ENCODE peak calls at places on chromosomes 12 and 14, in nine cellular contexts. C is body of pancreas, S is HCT116, X is GM12892, L is transverse colon, F is NB4, R is A549, G is adrenal gland, O is prostate gland. H is an unnamed sample.

GRCh38 chr12:58326534-58326933 is 385.2 kb downstream of the ATP23 start:
- DNase-seq in C (no peak), L (no peak), S (no peak), O (no peak), F (no peak), R (no peak), X (no peak), G (no peak), H (no peak)

GRCh38 chr12:124792961-124793441 is 70.7 kb downstream of the SCARB1 start:
- DNase-seq in R (no peak), S (no peak), X (no peak), F (no peak), O (no peak), C (no peak), G (no peak), L (no peak), H (no peak)

GRCh38 chr12:129746318-129746717 is 157.5 kb downstream of the TMEM132D start:
- DNase-seq in O (no peak), S (no peak), G (no peak), F (no peak), R (no peak), L (no peak), X (no peak), C (no peak), H (no peak)

GRCh38 chr12:105409881-105410471 is 79.5 kb downstream of the C12orf75 start:
- DNase-seq in C (peak), O (no peak), L (no peak), G (peak), S (no peak), R (no peak), X (no peak), F (peak), H (no peak)

GRCh38 chr12:128571906-128572305 is 251.9 kb downstream of the SLC15A4 start:
- DNase-seq in G (no peak), O (no peak), C (no peak), L (no peak), F (no peak), S (no peak), R (peak), X (no peak), H (no peak)

GRCh38 chr12:120590741-120591407 is 9.7 kb upstream of the POP5 start:
- DNase-seq in R (no peak), C (no peak), L (peak), G (no peak), S (peak), F (no peak), X (no peak), O (no peak), H (no peak)

GRCh38 chr12:48815281-48816110 is 2.8 kb upstream of the CACNB3 start:
- DNase-seq in C (peak), O (peak), R (peak), F (peak), X (no peak), S (peak), G (peak), L (peak), H (peak)

GRCh38 chr14:52553002-52553670 is 500 bp downstream of the GPR137C start:
- DNase-seq in R (no peak), S (no peak), C (peak), O (peak), G (peak), X (peak), F (peak), L (peak), H (peak)

GRCh38 chr12:25058619-25059018 is 109.7 kb upstream of the BCAT1 start:
- DNase-seq in L (no peak), C (no peak), X (no peak), S (no peak), R (no peak), F (no peak), G (no peak), O (no peak), H (no peak)

GRCh38 chr12:96522283-96522682 is 32.9 kb downstream of the CFAP54 start:
- DNase-seq in F (no peak), S (no peak), L (no peak), C (no peak), R (no peak), O (no peak), G (no peak), X (no peak), H (no peak)

GRCh38 chr14:104596451-104596918 is 8.1 kb downstream of the TMEM179 start:
- DNase-seq in C (no peak), L (no peak), X (peak), S (no peak), G (no peak), O (no peak), F (no peak), R (no peak), H (no peak)

GRCh38 chr14:77882098-77882497 is 82.2 kb downstream of the ADCK1 start:
- DNase-seq in X (no peak), L (peak), G (peak), O (no peak), C (peak), S (no peak), R (peak), F (no peak), H (peak)

GRCh38 chr14:89212386-89213235 is 204.4 kb downstream of the FOXN3 start:
- DNase-seq in O (peak), S (no peak), G (no peak), R (no peak), C (no peak), X (no peak), F (peak), L (no peak), H (no peak)

GRCh38 chr14:89374908-89375307 is 42.1 kb downstream of the FOXN3 start:
- DNase-seq in F (no peak), L (no peak), C (no peak), R (no peak), S (no peak), X (no peak), O (no peak), G (no peak), H (no peak)

GRCh38 chr14:26775765-26776577 is 178.1 kb upstream of the NOVA1 start:
- DNase-seq in L (no peak), X (no peak), O (no peak), C (no peak), F (no peak), R (peak), G (no peak), S (no peak), H (no peak)

GRCh38 chr12:124786065-124786964 is 77.3 kb downstream of the SCARB1 start:
- DNase-seq in S (no peak), O (peak), L (peak), C (peak), R (peak), F (no peak), X (no peak), G (no peak), H (no peak)

GRCh38 chr14:91223028-91223783 is 21.3 kb downstream of the GPR68 start:
- DNase-seq in G (no peak), L (no peak), S (peak), F (peak), X (no peak), R (no peak), C (no peak), O (no peak), H (no peak)

GRCh38 chr12:49903700-49904423 is at the start of gene FAIM2:
- DNase-seq in F (no peak), G (peak), L (peak), X (no peak), S (no peak), O (no peak), C (no peak), R (no peak), H (peak)

GRCh38 chr12:15956413-15957185 is 45.5 kb downstream of the DERA start:
- DNase-seq in R (no peak), X (no peak), S (peak), C (no peak), L (no peak), F (no peak), G (no peak), O (no peak), H (no peak)

GRCh38 chr12:95998611-95999300 is 2.6 kb upstream of the HAL start:
- DNase-seq in C (peak), O (peak), R (peak), X (peak), L (peak), G (peak), F (peak), S (peak), H (peak)

GRCh38 chr14:79732911-79733310 is 478.4 kb downstream of the DIO2 start:
- DNase-seq in L (no peak), F (no peak), S (no peak), X (no peak), C (no peak), G (no peak), O (no peak), R (no peak), H (no peak)

GRCh38 chr14:103528512-103529382 is at the start of gene TRMT61A:
- DNase-seq in O (peak), X (peak), L (peak), G (peak), C (peak), F (peak), R (peak), S (peak), H (peak)

GRCh38 chr12:127060310-127060847 is 1206.6 kb upstream of the TMEM132C start:
- DNase-seq in S (peak), C (no peak), X (no peak), R (no peak), F (no peak), G (no peak), L (peak), O (no peak), H (no peak)

GRCh38 chr12:51424662-51425539 is at the start of gene SLC4A8:
- DNase-seq in C (peak), R (peak), G (peak), X (peak), O (peak), F (peak), S (peak), L (peak), H (peak)

GRCh38 chr12:89251326-89252237 is 100.7 kb downstream of the DUSP6 start:
- DNase-seq in G (no peak), S (no peak), O (no peak), L (no peak), R (no peak), C (peak), X (no peak), F (no peak), H (no peak)

GRCh38 chr14:97301931-97302559 is 504.9 kb downstream of the VRK1 start:
- DNase-seq in X (no peak), F (peak), R (no peak), S (no peak), O (no peak), L (no peak), G (no peak), C (no peak), H (no peak)

GRCh38 chr14:97578982-97579381 is 781.8 kb downstream of the VRK1 start:
- DNase-seq in F (no peak), O (no peak), R (no peak), L (no peak), X (no peak), G (no peak), C (no peak), S (no peak), H (no peak)

GRCh38 chr12:11836964-11837286 is 187.5 kb downstream of the ETV6 start:
- DNase-seq in C (no peak), R (no peak), G (no peak), S (no peak), F (no peak), O (no peak), L (no peak), X (no peak), H (peak)

GRCh38 chr12:121580959-121581680 is at the start of gene KDM2B:
- DNase-seq in G (peak), L (peak), R (no peak), X (no peak), O (peak), S (no peak), F (peak), C (no peak), H (peak)

GRCh38 chr12:68641138-68641537 is 30.4 kb downstream of the RAP1B start:
- DNase-seq in L (peak), G (no peak), X (peak), F (no peak), S (no peak), C (no peak), R (no peak), O (no peak), H (no peak)

GRCh38 chr12:123916729-123917128 is 55.9 kb downstream of the CCDC92 start:
- DNase-seq in O (no peak), S (no peak), G (no peak), X (no peak), F (no peak), L (no peak), C (no peak), R (no peak), H (no peak)

GRCh38 chr12:65464930-65465329 is 186.4 kb downstream of the MSRB3 start:
- DNase-seq in X (no peak), O (no peak), G (no peak), S (no peak), C (no peak), F (no peak), R (no peak), L (peak), H (no peak)

GRCh38 chr12:64681200-64682052 is 71.1 kb downstream of the RASSF3 start:
- DNase-seq in O (no peak), F (no peak), X (no peak), S (no peak), R (no peak), C (no peak), L (no peak), G (no peak), H (no peak)

GRCh38 chr12:81992461-81992860 is 233.3 kb upstream of the PPFIA2 start:
- DNase-seq in F (peak), L (peak), C (no peak), R (peak), X (no peak), S (peak), G (no peak), O (no peak), H (no peak)

GRCh38 chr12:66169221-66170170 is at the start of gene TMBIM4:
- DNase-seq in R (peak), O (peak), S (peak), G (peak), F (peak), L (peak), C (peak), X (peak), H (peak)

GRCh38 chr12:53462935-53463334 is 11.0 kb downstream of the PCBP2 start:
- DNase-seq in G (no peak), C (no peak), S (no peak), F (no peak), R (no peak), X (no peak), L (no peak), O (no peak), H (no peak)
- TF ChIP-seq POLR2A in G (no peak), C (no peak), S (no peak), F (no peak), R (no peak), X (peak), L (no peak), O (no peak), H (no peak)

GRCh38 chr14:21200752-21201461 is 45.0 kb upstream of the OR5AU1 start:
- DNase-seq in S (no peak), O (no peak), R (no peak), C (no peak), X (no peak), F (no peak), L (no peak), G (no peak), H (no peak)
- TF ChIP-seq POLR2A in S (no peak), O (no peak), R (no peak), C (no peak), X (no peak), F (peak), L (no peak), G (no peak), H (no peak)

DNA sequence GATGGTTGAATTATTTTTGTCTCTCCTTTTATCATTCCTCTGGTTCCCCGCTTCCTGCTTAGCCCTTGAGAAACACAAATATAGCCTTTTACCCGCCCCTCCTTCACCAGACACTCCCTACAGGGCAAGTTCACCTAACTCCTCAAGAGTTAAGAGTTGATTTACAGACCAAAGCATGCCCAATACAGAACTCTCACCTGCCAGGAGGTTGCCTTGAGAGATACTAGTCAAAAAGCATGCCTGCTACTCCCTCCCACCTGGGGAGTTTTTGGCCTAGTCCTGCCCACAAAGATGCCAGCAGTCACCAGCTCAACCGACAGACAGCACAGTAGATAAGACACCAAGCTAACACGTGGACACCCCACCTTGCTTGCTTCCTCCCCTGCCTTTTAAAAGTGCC is 11.2 kb downstream of the LGMN start:
- DNase-seq in F (no peak), S (no peak), L (no peak), O (no peak), C (no peak), X (no peak), R (no peak), G (no peak), H (no peak)
- TF ChIP-seq POLR2A in F (no peak), S (no peak), L (no peak), O (no peak), C (no peak), X (no peak), R (no peak), G (no peak), H (no peak)

DNA sequence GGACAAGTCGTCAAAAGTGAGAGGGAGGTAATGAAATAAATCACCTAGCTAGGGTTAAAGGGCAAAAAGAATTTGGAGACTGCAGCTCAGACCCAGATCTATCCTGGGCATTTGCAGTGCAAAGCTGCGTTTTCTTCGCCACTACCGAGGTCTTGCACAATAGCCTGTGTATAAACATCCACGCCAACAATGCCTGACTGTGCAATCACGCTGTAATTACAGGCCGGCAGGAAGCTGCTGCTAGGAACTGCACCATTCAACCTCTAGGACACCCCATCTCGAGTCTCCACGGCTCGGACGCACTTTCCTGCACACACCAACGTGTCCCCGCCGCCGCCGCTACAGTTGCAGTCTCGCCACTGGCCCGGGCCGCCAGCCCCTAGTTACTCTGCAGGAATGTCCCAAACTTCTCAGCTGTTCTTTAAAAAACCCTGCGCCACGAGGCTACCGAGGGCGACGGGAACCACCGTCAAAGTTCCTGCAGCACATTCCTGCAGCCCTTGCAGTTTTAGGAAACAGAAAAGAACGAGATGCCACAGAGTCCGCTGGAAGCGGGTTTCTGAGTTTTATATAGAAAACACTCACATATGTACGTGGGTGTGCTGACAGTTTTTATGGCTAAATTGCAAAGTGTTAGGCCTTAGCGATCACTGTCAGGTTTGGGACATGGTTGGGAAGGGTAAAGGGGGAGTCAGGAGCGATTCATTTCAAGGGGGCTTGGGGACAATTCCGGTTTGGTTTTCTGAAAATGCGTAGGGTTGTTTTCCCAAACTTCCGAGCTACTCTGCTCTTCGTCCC is 65.6 kb upstream of the PTGR2 start:
- DNase-seq in O (peak), R (peak), C (peak), F (peak), L (peak), S (peak), G (peak), X (no peak), H (peak)
- TF ChIP-seq POLR2A in O (peak), R (peak), C (peak), F (peak), L (peak), S (no peak), G (peak), X (no peak), H (peak)

GRCh38 chr14:35335388-35336092 is 43.4 kb downstream of the PSMA6 start:
- DNase-seq in X (no peak), C (peak), S (no peak), R (peak), L (peak), G (peak), F (no peak), O (no peak), H (peak)

GRCh38 chr14:35337557-35338255 is 45.5 kb downstream of the PSMA6 start:
- DNase-seq in R (peak), S (no peak), X (no peak), L (no peak), F (no peak), O (no peak), C (no peak), G (peak), H (no peak)

GRCh38 chr14:35333797-35334743 is 41.9 kb downstream of the PSMA6 start:
- DNase-seq in L (no peak), S (no peak), G (no peak), X (no peak), F (peak), C (no peak), R (peak), O (no peak), H (no peak)

GRCh38 chr14:35337074-35337556 is 44.9 kb downstream of the PSMA6 start:
- DNase-seq in G (no peak), O (no peak), L (no peak), R (no peak), X (no peak), F (no peak), S (no peak), C (no peak), H (no peak)

DNA sequence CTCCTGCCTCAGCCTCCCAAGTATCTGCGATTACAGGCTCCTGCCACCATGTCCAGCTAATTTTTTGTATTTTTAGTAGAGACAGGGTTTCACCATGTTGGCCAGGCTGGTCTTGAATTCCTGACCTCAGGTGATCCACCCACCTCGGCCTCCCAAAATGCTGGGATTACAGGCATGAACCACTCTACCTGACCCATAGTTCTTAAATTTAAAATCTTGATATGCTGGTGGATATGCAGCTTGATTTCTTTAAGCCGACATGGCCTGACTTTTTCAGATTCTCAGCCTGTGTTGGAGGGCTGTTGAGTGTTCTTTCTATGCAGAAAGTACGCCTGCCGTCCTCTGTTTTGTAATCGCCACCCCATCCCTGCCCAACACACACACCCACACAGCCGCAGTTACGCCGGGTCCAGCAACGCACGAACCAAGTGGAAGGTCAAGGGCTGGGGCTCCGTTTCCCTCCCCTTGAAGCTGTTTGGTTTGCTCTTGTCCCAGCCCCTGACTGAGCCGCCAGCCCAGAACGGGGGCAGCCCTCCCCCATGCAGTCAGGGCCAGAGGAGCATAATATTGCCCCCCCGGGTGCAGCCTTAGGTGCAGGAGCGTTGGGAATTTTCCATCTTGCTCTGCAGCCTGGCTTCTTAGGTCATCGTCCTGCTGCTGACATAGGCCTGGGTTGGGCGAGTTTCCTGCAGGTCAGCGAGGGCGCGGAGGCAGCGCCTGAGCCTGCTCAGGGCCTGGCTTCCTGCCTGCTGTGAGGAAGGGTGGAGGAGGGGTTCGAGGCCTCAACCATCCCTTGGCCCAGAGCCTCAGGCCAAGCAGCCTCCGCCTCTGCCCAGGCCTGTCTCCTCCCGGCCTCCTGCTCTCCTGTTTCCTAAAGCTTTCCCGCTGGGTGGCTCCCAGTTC is 44.2 kb downstream of the PSMA6 start:
- DNase-seq in R (peak), O (peak), F (peak), X (no peak), C (peak), G (peak), S (no peak), L (peak), H (peak)
- TF ChIP-seq POLR2A in R (no peak), O (no peak), F (no peak), X (no peak), C (no peak), G (peak), S (no peak), L (peak), H (no peak)

DNA sequence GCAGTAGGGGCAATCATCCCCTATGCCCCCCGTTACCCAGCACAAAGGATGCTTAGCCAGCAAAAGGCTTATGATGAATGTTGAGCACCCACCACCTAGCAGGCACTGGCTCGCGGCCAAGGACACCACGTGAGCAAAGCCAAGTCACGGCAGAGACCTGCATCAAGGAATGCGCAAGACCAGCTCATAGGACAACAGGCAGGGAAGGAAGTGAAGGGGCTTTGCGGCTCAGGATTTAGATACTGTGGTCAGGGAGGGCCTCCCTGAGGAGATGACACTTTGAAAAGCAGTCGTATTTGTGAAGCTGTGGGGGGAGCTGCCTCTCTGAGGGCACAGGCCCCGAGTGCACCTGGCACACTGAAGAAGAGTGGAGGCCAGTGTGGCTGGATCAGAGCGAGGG is 32.8 kb downstream of the SH2B3 start:
- DNase-seq in O (no peak), F (peak), R (no peak), S (no peak), X (no peak), L (peak), C (peak), G (no peak), H (peak)
- TF ChIP-seq POLR2A in O (no peak), F (no peak), R (no peak), S (no peak), X (no peak), L (no peak), C (no peak), G (no peak), H (no peak)

H was measured in erythroblast.